ENCODE peak calls at places on chromosomes 4 and X, in four cellular contexts. One of them, this sample, is unnamed.

GRCh38 chrX:11474576-11474975 is 181.4 kb downstream of the AMELX start:
- DNase-seq in HepG2: no peak
- DNase-seq in K562: no peak
- DNase-seq in GM12878: no peak
- DNase-seq in this sample: no peak

GRCh38 chr4:158211288-158211687 is 1.0 kb downstream of the TMEM144 start:
- DNase-seq in HepG2: peak
- DNase-seq in K562: peak
- DNase-seq in GM12878: no peak
- DNase-seq in this sample: no peak

GRCh38 chrX:136889269-136889668 is 8.7 kb upstream of the RBMX start:
- DNase-seq in GM12878: no peak
- DNase-seq in HepG2: no peak
- DNase-seq in K562: no peak
- DNase-seq in this sample: no peak

GRCh38 chr4:20421586-20421985 is 169.9 kb downstream of the SLIT2 start:
- DNase-seq in K562: no peak
- DNase-seq in HepG2: no peak
- DNase-seq in GM12878: no peak
- DNase-seq in this sample: no peak

GRCh38 chrX:54798137-54798536 is at the start of gene ITIH6:
- DNase-seq in HepG2: no peak
- DNase-seq in K562: no peak
- DNase-seq in GM12878: no peak
- DNase-seq in this sample: no peak

GRCh38 chr4:130542953-130543352 is 1447.0 kb downstream of the C4orf33 start:
- DNase-seq in GM12878: no peak
- DNase-seq in HepG2: no peak
- DNase-seq in K562: no peak
- DNase-seq in this sample: no peak

GRCh38 chrX:128464091-128464490 is 411.9 kb upstream of the ACTRT1 start:
- DNase-seq in K562: no peak
- DNase-seq in HepG2: peak
- DNase-seq in GM12878: no peak
- DNase-seq in this sample: no peak

GRCh38 chr4:10128761-10129160 is 12.2 kb upstream of the WDR1 start:
- DNase-seq in GM12878: no peak
- DNase-seq in K562: no peak
- DNase-seq in HepG2: no peak
- DNase-seq in this sample: no peak

GRCh38 chr4:151658959-151659593 is 101.7 kb downstream of the GATB start:
- DNase-seq in K562: no peak
- DNase-seq in HepG2: no peak
- DNase-seq in GM12878: no peak
- DNase-seq in this sample: no peak

GRCh38 chr4:1604706-1605205 is 79.4 kb downstream of the FAM53A start:
- DNase-seq in GM12878: no peak
- DNase-seq in HepG2: no peak
- DNase-seq in K562: no peak
- DNase-seq in this sample: no peak

GRCh38 chr4:947491-947971 is 15.3 kb downstream of the TMEM175 start:
- DNase-seq in GM12878: no peak
- DNase-seq in HepG2: no peak
- DNase-seq in K562: no peak
- DNase-seq in this sample: no peak

GRCh38 chr4:2338754-2339457 is 77.0 kb upstream of the MXD4 start:
- DNase-seq in HepG2: no peak
- DNase-seq in GM12878: no peak
- DNase-seq in K562: no peak
- DNase-seq in this sample: no peak

GRCh38 chrX:115949900-115950822 is 220.4 kb upstream of the AGTR2 start:
- DNase-seq in K562: no peak
- DNase-seq in GM12878: no peak
- DNase-seq in HepG2: peak
- DNase-seq in this sample: no peak

GRCh38 chr4:183887351-183887750 is 17.8 kb upstream of the STOX2 start:
- DNase-seq in GM12878: no peak
- DNase-seq in K562: no peak
- DNase-seq in HepG2: no peak
- DNase-seq in this sample: no peak

GRCh38 chrX:1491851-1492349 is 39.2 kb upstream of the ASMTL start:
- DNase-seq in GM12878: peak
- DNase-seq in HepG2: peak
- DNase-seq in K562: peak
- DNase-seq in this sample: peak

GRCh38 chrX:3697701-3698279 is 15.7 kb downstream of the PRKX start:
- DNase-seq in K562: no peak
- DNase-seq in HepG2: no peak
- DNase-seq in GM12878: no peak
- DNase-seq in this sample: no peak

GRCh38 chr4:153467897-153468262 is 1.7 kb downstream of the TMEM131L start:
- DNase-seq in GM12878: no peak
- DNase-seq in K562: no peak
- DNase-seq in HepG2: no peak
- DNase-seq in this sample: no peak

GRCh38 chr4:85761803-85762202 is 286.9 kb downstream of the ARHGAP24 start:
- DNase-seq in HepG2: no peak
- DNase-seq in GM12878: no peak
- DNase-seq in K562: no peak
- DNase-seq in this sample: no peak

GRCh38 chr4:52825311-52826090 is 36.6 kb upstream of the RASL11B start:
- DNase-seq in HepG2: peak
- DNase-seq in K562: no peak
- DNase-seq in GM12878: no peak
- DNase-seq in this sample: no peak

GRCh38 chr4:153501578-153501977 is 35.4 kb downstream of the TMEM131L start:
- DNase-seq in K562: peak
- DNase-seq in GM12878: no peak
- DNase-seq in HepG2: no peak
- DNase-seq in this sample: no peak

GRCh38 chr4:181611033-181611711 is 632.0 kb upstream of the TENM3 start:
- DNase-seq in GM12878: no peak
- DNase-seq in HepG2: no peak
- DNase-seq in K562: no peak
- DNase-seq in this sample: no peak

GRCh38 chr4:109576462-109576861 is 16.4 kb downstream of the MCUB start:
- DNase-seq in GM12878: no peak
- DNase-seq in HepG2: no peak
- DNase-seq in K562: peak
- DNase-seq in this sample: no peak

GRCh38 chrX:72029473-72030411 is 102.0 kb downstream of the RTL5 start:
- DNase-seq in GM12878: no peak
- DNase-seq in HepG2: peak
- DNase-seq in K562: no peak
- DNase-seq in this sample: no peak

GRCh38 chrX:103585421-103586313 is at the start of gene TCEAL4:
- DNase-seq in K562: peak
- DNase-seq in HepG2: no peak
- DNase-seq in GM12878: no peak
- DNase-seq in this sample: no peak

GRCh38 chr4:7120341-7120740 is 52.5 kb upstream of the GRPEL1 start:
- DNase-seq in GM12878: no peak
- DNase-seq in HepG2: no peak
- DNase-seq in K562: peak
- DNase-seq in this sample: no peak

GRCh38 chr4:10096201-10096975 is 20.2 kb downstream of the WDR1 start:
- DNase-seq in HepG2: no peak
- DNase-seq in GM12878: peak
- DNase-seq in K562: peak
- DNase-seq in this sample: no peak

GRCh38 chrX:46837543-46838481 is 969 bp downstream of the RP2 start:
- DNase-seq in K562: no peak
- DNase-seq in GM12878: no peak
- DNase-seq in HepG2: peak
- DNase-seq in this sample: no peak

GRCh38 chr4:150385606-150386005 is 196.3 kb upstream of the MAB21L2 start:
- DNase-seq in HepG2: no peak
- DNase-seq in GM12878: no peak
- DNase-seq in K562: no peak
- DNase-seq in this sample: no peak

GRCh38 chr4:151991001-151991883 is 230.4 kb upstream of the GATB start:
- DNase-seq in K562: no peak
- DNase-seq in GM12878: no peak
- DNase-seq in HepG2: no peak
- DNase-seq in this sample: no peak

GRCh38 chr4:133776961-133777360 is 424.6 kb downstream of the PABPC4L start:
- DNase-seq in HepG2: no peak
- DNase-seq in K562: no peak
- DNase-seq in GM12878: no peak
- DNase-seq in this sample: no peak

GRCh38 chr4:21596521-21596920 is 352.1 kb downstream of the KCNIP4 start:
- DNase-seq in GM12878: no peak
- DNase-seq in HepG2: no peak
- DNase-seq in K562: no peak
- DNase-seq in this sample: no peak

GRCh38 chrX:150038977-150039599 is 100.8 kb upstream of the EOLA2 start:
- DNase-seq in GM12878: no peak
- DNase-seq in HepG2: no peak
- DNase-seq in K562: no peak
- DNase-seq in this sample: no peak
- TF ChIP-seq HDAC6 in GM12878: no peak
- TF ChIP-seq HDAC6 in HepG2: no peak
- TF ChIP-seq HDAC6 in K562: no peak
- TF ChIP-seq HDAC6 in this sample: no peak

GRCh38 chrX:118536687-118537461 is 41.3 kb downstream of the DOCK11 start:
- DNase-seq in K562: no peak
- DNase-seq in GM12878: peak
- DNase-seq in HepG2: no peak
- DNase-seq in this sample: no peak
- TF ChIP-seq HDAC6 in K562: no peak
- TF ChIP-seq HDAC6 in GM12878: no peak
- TF ChIP-seq HDAC6 in HepG2: no peak
- TF ChIP-seq HDAC6 in this sample: no peak

DNA sequence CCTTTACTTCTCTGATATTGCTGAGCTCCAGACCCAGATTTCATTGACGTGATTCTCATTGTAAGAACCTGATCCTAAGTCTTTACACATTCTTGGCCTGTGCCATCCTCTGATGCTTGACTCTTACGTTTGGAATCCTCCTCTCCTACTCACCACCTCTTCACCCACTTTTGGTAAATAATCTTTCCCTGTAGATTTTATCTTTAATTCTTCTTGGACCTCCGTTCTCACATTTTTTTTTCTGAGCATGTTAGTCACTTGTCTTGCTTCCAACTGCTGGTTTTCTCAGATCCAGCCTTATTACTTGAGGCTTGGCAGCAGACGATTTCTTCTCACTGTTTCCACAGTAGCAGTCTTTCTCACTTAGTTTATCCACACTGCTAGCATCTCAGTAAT is 12.4 kb upstream of the SH3RF1 start:
- DNase-seq in K562: no peak
- DNase-seq in GM12878: no peak
- DNase-seq in HepG2: no peak
- DNase-seq in this sample: no peak
- TF ChIP-seq HDAC6 in K562: no peak
- TF ChIP-seq HDAC6 in GM12878: no peak
- TF ChIP-seq HDAC6 in HepG2: no peak
- TF ChIP-seq HDAC6 in this sample: no peak

GRCh38 chr4:55122235-55122634 is 3.2 kb downstream of the KDR start:
- DNase-seq in HepG2: peak
- DNase-seq in K562: no peak
- DNase-seq in GM12878: no peak
- DNase-seq in this sample: no peak

GRCh38 chr4:55125087-55125721 is at the start of gene KDR:
- DNase-seq in HepG2: no peak
- DNase-seq in GM12878: no peak
- DNase-seq in K562: peak
- DNase-seq in this sample: peak

GRCh38 chr4:55125763-55126541 is 557 bp upstream of the KDR start:
- DNase-seq in HepG2: no peak
- DNase-seq in K562: no peak
- DNase-seq in GM12878: no peak
- DNase-seq in this sample: no peak

GRCh38 chr4:55123791-55124190 is 1.6 kb downstream of the KDR start:
- DNase-seq in K562: no peak
- DNase-seq in GM12878: no peak
- DNase-seq in HepG2: no peak
- DNase-seq in this sample: no peak

GRCh38 chr4:55124337-55125076 is 888 bp downstream of the KDR start:
- DNase-seq in K562: no peak
- DNase-seq in HepG2: no peak
- DNase-seq in GM12878: no peak
- DNase-seq in this sample: no peak
- TF ChIP-seq HDAC6 in K562: no peak
- TF ChIP-seq HDAC6 in HepG2: no peak
- TF ChIP-seq HDAC6 in GM12878: no peak
- TF ChIP-seq HDAC6 in this sample: no peak

GRCh38 chr4:156974264-156974663 is 2.7 kb upstream of the PDGFC start:
- DNase-seq in K562: no peak
- DNase-seq in HepG2: no peak
- DNase-seq in GM12878: no peak
- DNase-seq in this sample: no peak
- TF ChIP-seq HDAC6 in K562: no peak
- TF ChIP-seq HDAC6 in HepG2: no peak
- TF ChIP-seq HDAC6 in GM12878: no peak
- TF ChIP-seq HDAC6 in this sample: no peak

GRCh38 chr4:107988763-107989035 is 990 bp upstream of the HADH start:
- DNase-seq in HepG2: no peak
- DNase-seq in GM12878: no peak
- DNase-seq in K562: no peak
- DNase-seq in this sample: no peak
- TF ChIP-seq HDAC6 in HepG2: no peak
- TF ChIP-seq HDAC6 in GM12878: no peak
- TF ChIP-seq HDAC6 in K562: no peak
- TF ChIP-seq HDAC6 in this sample: no peak

GRCh38 chrX:152635941-152636340 is 1.8 kb upstream of the GABRQ start:
- DNase-seq in HepG2: peak
- DNase-seq in K562: peak
- DNase-seq in GM12878: no peak
- DNase-seq in this sample: peak
- TF ChIP-seq HDAC6 in HepG2: no peak
- TF ChIP-seq HDAC6 in K562: no peak
- TF ChIP-seq HDAC6 in GM12878: no peak
- TF ChIP-seq HDAC6 in this sample: no peak

GRCh38 chr4:8869879-8870646 is 1.6 kb downstream of the HMX1 start:
- DNase-seq in HepG2: no peak
- DNase-seq in GM12878: no peak
- DNase-seq in K562: no peak
- DNase-seq in this sample: no peak

GRCh38 chr4:8867624-8868320 is 3.9 kb downstream of the HMX1 start:
- DNase-seq in HepG2: no peak
- DNase-seq in K562: no peak
- DNase-seq in GM12878: no peak
- DNase-seq in this sample: no peak

GRCh38 chr4:8868321-8869001 is 3.2 kb downstream of the HMX1 start:
- DNase-seq in HepG2: no peak
- DNase-seq in K562: no peak
- DNase-seq in GM12878: no peak
- DNase-seq in this sample: peak

GRCh38 chr4:8870647-8871416 is 807 bp downstream of the HMX1 start:
- DNase-seq in GM12878: no peak
- DNase-seq in HepG2: no peak
- DNase-seq in K562: no peak
- DNase-seq in this sample: no peak

GRCh38 chr4:8869002-8869878 is 2.4 kb downstream of the HMX1 start:
- DNase-seq in K562: no peak
- DNase-seq in GM12878: no peak
- DNase-seq in HepG2: no peak
- DNase-seq in this sample: no peak
- TF ChIP-seq HDAC6 in K562: no peak
- TF ChIP-seq HDAC6 in GM12878: no peak
- TF ChIP-seq HDAC6 in HepG2: no peak
- TF ChIP-seq HDAC6 in this sample: no peak